ENCODE peak calls at places on chromosome 20, in six cellular contexts. X is hypothalamus; P is CD8-positive, alpha-beta T cell; I is nucleus accumbens; M is right cardiac atrium; K is lower lobe of right lung. D is an unnamed sample.

GRCh38 chr20:59747671-59748515 is 143.6 kb downstream of the PHACTR3 start:
- DNase-seq in X (no peak), P (no peak), I (no peak), M (no peak), K (no peak), D (no peak)

GRCh38 chr20:48697845-48698491 is 129.8 kb downstream of the PREX1 start:
- DNase-seq in X (peak; percentile 19), P (no peak), I (peak; percentile 75), M (peak; percentile 89), K (peak; percentile 93), D (peak; percentile 65)

GRCh38 chr20:61959301-61959700 is 106.4 kb downstream of the TAF4 start:
- DNase-seq in X (no peak), P (no peak), I (no peak), M (no peak), K (no peak), D (no peak)

GRCh38 chr20:51799586-51799985 is 2.7 kb downstream of the SALL4 start:
- DNase-seq in X (no peak), P (no peak), I (no peak), M (no peak), K (no peak), D (no peak)

GRCh38 chr20:41231850-41232249 is 85.7 kb downstream of the ZHX3 start:
- DNase-seq in X (no peak), P (no peak), I (no peak), M (no peak), K (no peak), D (peak; percentile 45)

GRCh38 chr20:62382306-62383198 is 4.4 kb upstream of the RPS21 start:
- DNase-seq in X (peak; percentile 28), P (peak; percentile 73), I (peak; percentile 74), M (peak; percentile 89), K (peak; percentile 83), D (peak; percentile 92)

GRCh38 chr20:38628580-38629470 is 27.2 kb downstream of the ARHGAP40 start:
- DNase-seq in X (no peak), P (no peak), I (no peak), M (no peak), K (no peak), D (peak; percentile 44)

GRCh38 chr20:45470939-45471338 is 1.4 kb downstream of the WFDC2 start:
- DNase-seq in X (no peak), P (no peak), I (peak; percentile 33), M (no peak), K (no peak), D (peak; percentile 69)

GRCh38 chr20:35901678-35902544 is 52.4 kb downstream of the SCAND1 start:
- DNase-seq in X (no peak), P (no peak), I (no peak), M (no peak), K (no peak), D (no peak)

D was measured in left kidney.